ENCODE peak calls at places on chromosomes 5 and 9, in seven cellular contexts. J, T, F, R, I, L and B are unnamed samples.

GRCh38 chr9:61671276-61671973 is 481.6 kb downstream of the SPATA31A7 start:
- DNase-seq in J (no peak), T (no peak), F (no peak), R (peak; percentile 44), I (no peak), L (no peak), B (no peak)

GRCh38 chr5:140916325-140916724 is 9.8 kb upstream of the PCDHAC1 start:
- DNase-seq in J (no peak), T (no peak), F (no peak), R (no peak), I (no peak), L (no peak), B (no peak)

GRCh38 chr5:169944922-169945675 is 35.2 kb downstream of the INSYN2B start:
- DNase-seq in J (no peak), T (no peak), F (peak; percentile 63), R (no peak), I (no peak), L (no peak), B (no peak)

GRCh38 chr5:13994606-13995336 is 50.3 kb upstream of the DNAH5 start:
- DNase-seq in J (no peak), T (no peak), F (peak; percentile 43), R (no peak), I (no peak), L (no peak), B (no peak)

GRCh38 chr5:113776832-113777525 is 263.5 kb downstream of the YTHDC2 start:
- DNase-seq in J (peak; percentile 2), T (no peak), F (no peak), R (no peak), I (no peak), L (peak; percentile 7), B (no peak)

GRCh38 chr5:141677415-141677814 is 4.6 kb downstream of the ARAP3 start:
- DNase-seq in J (peak; percentile 32), T (no peak), F (peak; percentile 67), R (no peak), I (no peak), L (no peak), B (no peak)

GRCh38 chr9:109780453-109781033 is 545 bp downstream of the PALM2AKAP2 start:
- DNase-seq in J (no peak), T (no peak), F (no peak), R (no peak), I (no peak), L (peak; percentile 26), B (no peak)

GRCh38 chr5:133934822-133935793 is 33.3 kb downstream of the C5orf15 start:
- DNase-seq in J (no peak), T (no peak), F (peak; percentile 92), R (no peak), I (no peak), L (no peak), B (no peak)

GRCh38 chr5:4204616-4205151 is 609.1 kb downstream of the IRX1 start:
- DNase-seq in J (no peak), T (no peak), F (no peak), R (no peak), I (no peak), L (no peak), B (no peak)

GRCh38 chr9:93129286-93129685 is 4.8 kb downstream of the NINJ1 start:
- DNase-seq in J (no peak), T (no peak), F (no peak), R (peak; percentile 80), I (no peak), L (no peak), B (no peak)

GRCh38 chr9:84856181-84856632 is 186.7 kb downstream of the NTRK2 start:
- DNase-seq in J (no peak), T (no peak), F (no peak), R (no peak), I (no peak), L (peak; percentile 63), B (no peak)

GRCh38 chr9:8651830-8652229 is 852.3 kb upstream of the DMAC1 start:
- DNase-seq in J (no peak), T (no peak), F (no peak), R (no peak), I (no peak), L (no peak), B (no peak)

GRCh38 chr5:98880151-98880550 is 48.7 kb downstream of the CHD1 start:
- DNase-seq in J (no peak), T (no peak), F (no peak), R (no peak), I (no peak), L (peak; percentile 64), B (no peak)

GRCh38 chr5:116524051-116524450 is 50.6 kb downstream of the SEMA6A start:
- DNase-seq in J (no peak), T (no peak), F (no peak), R (no peak), I (no peak), L (no peak), B (no peak)

GRCh38 chr5:109701252-109701651 is 11.5 kb downstream of the MAN2A1 start:
- DNase-seq in J (no peak), T (no peak), F (no peak), R (no peak), I (no peak), L (no peak), B (no peak)

GRCh38 chr5:72378636-72379289 is 58.6 kb downstream of the PTCD2 start:
- DNase-seq in J (no peak), T (peak; percentile 59), F (no peak), R (no peak), I (peak; percentile 73), L (peak; percentile 79), B (no peak)

GRCh38 chr5:88881566-88881965 is 1.4 kb downstream of the MEF2C start:
- DNase-seq in J (no peak), T (no peak), F (peak; percentile 86), R (no peak), I (no peak), L (no peak), B (no peak)

GRCh38 chr9:69412741-69413150 is 87.7 kb downstream of the ENTREP1 start:
- DNase-seq in J (peak; percentile 39), T (peak; percentile 62), F (peak; percentile 54), R (peak; percentile 86), I (peak; percentile 66), L (peak; percentile 43), B (peak; percentile 28)

GRCh38 chr5:134993161-134993560 is 25.5 kb downstream of the CATSPER3 start:
- DNase-seq in J (no peak), T (no peak), F (no peak), R (no peak), I (no peak), L (no peak), B (no peak)

GRCh38 chr5:38465702-38466443 is 90.6 kb downstream of the LIFR start:
- DNase-seq in J (no peak), T (no peak), F (no peak), R (no peak), I (no peak), L (no peak), B (no peak)

GRCh38 chr9:89686134-89686533 is 81.3 kb downstream of the GADD45G start:
- DNase-seq in J (no peak), T (no peak), F (no peak), R (no peak), I (peak; percentile 16), L (no peak), B (no peak)

GRCh38 chr5:135964670-135965320 is 10.0 kb upstream of the LECT2 start:
- DNase-seq in J (no peak), T (no peak), F (no peak), R (no peak), I (no peak), L (peak; percentile 58), B (no peak)

GRCh38 chr5:180315762-180316212 is 23.9 kb upstream of the MAPK9 start:
- DNase-seq in J (peak; percentile 38), T (peak; percentile 67), F (peak; percentile 86), R (peak; percentile 85), I (peak; percentile 73), L (no peak), B (peak; percentile 63)

GRCh38 chr9:95097279-95097678 is 220.2 kb downstream of the FANCC start:
- DNase-seq in J (no peak), T (no peak), F (no peak), R (peak; percentile 60), I (no peak), L (no peak), B (no peak)

GRCh38 chr9:95095619-95096355 is 221.7 kb downstream of the FANCC start:
- DNase-seq in J (no peak), T (no peak), F (no peak), R (peak; percentile 43), I (no peak), L (no peak), B (no peak)

GRCh38 chr9:95098391-95098921 is 219.1 kb downstream of the FANCC start:
- DNase-seq in J (no peak), T (no peak), F (no peak), R (peak; percentile 64), I (no peak), L (no peak), B (no peak)

GRCh38 chr9:95096807-95097206 is 220.7 kb downstream of the FANCC start:
- DNase-seq in J (peak; percentile 33), T (no peak), F (no peak), R (peak; percentile 38), I (no peak), L (no peak), B (no peak)

GRCh38 chr9:95096381-95096780 is 221.1 kb downstream of the FANCC start:
- DNase-seq in J (no peak), T (no peak), F (no peak), R (peak; percentile 67), I (no peak), L (no peak), B (no peak)
- H3K4me1 ChIP-seq in J (peaks cover 6% of the 10 kb centered on the region), T (peaks cover 55% of the 10 kb centered on the region), F (no peaks in the 10 kb centered on the region), R (peaks cover 21% of the 10 kb centered on the region), I (peaks cover 23% of the 10 kb centered on the region), L (peaks cover 48% of the 10 kb centered on the region), B (peaks cover 8% of the 10 kb centered on the region)

DNA sequence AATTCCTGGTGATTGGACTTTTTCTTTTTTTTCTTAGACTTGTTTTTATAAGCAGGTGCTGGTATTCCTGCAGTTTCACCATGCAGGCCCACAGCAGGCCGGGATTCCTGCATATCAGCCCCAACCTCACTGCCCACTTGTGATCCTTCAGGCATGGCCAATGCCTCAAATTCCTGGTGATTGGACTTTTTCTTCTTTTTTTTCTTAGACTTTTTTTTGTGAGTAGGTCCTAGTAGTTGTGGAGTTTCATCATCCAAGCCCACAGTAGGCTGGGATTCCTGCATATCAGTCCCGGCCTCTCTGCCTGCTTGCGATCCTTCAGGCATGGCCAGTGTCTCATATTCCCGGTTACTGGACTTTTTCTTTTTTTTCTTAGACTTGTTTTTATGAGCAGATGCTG is 4.8 kb downstream of the TTF1 start:
- DNase-seq in J (no peak), T (no peak), F (no peak), R (no peak), I (no peak), L (no peak), B (no peak)
- H3K27ac ChIP-seq in J (no peak overlapping the region), T (no peak overlapping the region), F (no peak overlapping the region), R (no peak overlapping the region), I (no peak overlapping the region), L (no peak overlapping the region), B (no peak overlapping the region)

DNA sequence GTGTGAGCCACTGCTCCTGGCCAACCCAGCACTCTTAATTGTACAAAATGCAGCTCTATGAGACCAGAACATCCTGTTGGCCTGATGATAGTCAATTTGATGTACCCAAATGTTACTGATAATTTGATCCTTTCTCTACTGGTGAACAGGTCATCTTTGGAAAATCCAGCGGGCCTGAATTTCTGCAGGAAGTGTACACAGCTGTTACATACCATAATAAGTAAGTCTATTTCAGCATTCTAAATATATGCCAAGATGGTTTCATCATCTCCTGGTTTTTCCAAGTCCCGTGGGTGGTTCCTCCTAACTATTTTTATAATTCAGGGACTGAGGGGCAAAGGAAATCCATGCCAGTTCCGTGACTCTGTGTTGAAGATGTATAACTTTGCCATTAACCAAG is 155.4 kb downstream of the DOCK8 start:
- DNase-seq in J (no peak), T (no peak), F (no peak), R (no peak), I (no peak), L (no peak), B (no peak)
- H3K4me3 ChIP-seq in J (no peak overlapping the region), T (no peak overlapping the region), F (no peak overlapping the region), R (no peak overlapping the region), I (no peak overlapping the region), L (no peak overlapping the region), B (no peak overlapping the region)

GRCh38 chr9:134546746-134547145 is 94.9 kb upstream of the COL5A1 start:
- DNase-seq in J (no peak), T (no peak), F (no peak), R (peak; percentile 55), I (no peak), L (no peak), B (no peak)
- H3K4me1 ChIP-seq in J (no peaks in the 10 kb centered on the region), T (peaks cover 17% of the 10 kb centered on the region), F (no peaks in the 10 kb centered on the region), R (no peaks in the 10 kb centered on the region), I (peaks cover 5% of the 10 kb centered on the region), L (peaks cover 37% of the 10 kb centered on the region), B (no peaks in the 10 kb centered on the region)